ENCODE peak calls at places on chromosomes 7 and 10, in four cellular contexts. M is H1, I is K562, S is GM12878. V is an unnamed sample.

GRCh38 chr10:84291389-84291788 is 37.0 kb upstream of the CCSER2 start:
- DNase-seq in M (no peak), I (peak), S (no peak), V (no peak)

GRCh38 chr7:123023126-123023525 is 27.6 kb upstream of the TAS2R16 start:
- DNase-seq in M (no peak), I (no peak), S (no peak), V (no peak)

GRCh38 chr7:110839866-110840265 is 251.1 kb upstream of the LRRN3 start:
- DNase-seq in M (no peak), I (peak), S (no peak), V (no peak)

GRCh38 chr7:17651926-17652385 is 288.3 kb downstream of the SNX13 start:
- DNase-seq in M (no peak), I (no peak), S (no peak), V (no peak)

GRCh38 chr7:76011437-76011836 is 17.0 kb upstream of the TMEM120A start:
- DNase-seq in M (no peak), I (no peak), S (no peak), V (no peak)

GRCh38 chr7:51658684-51659083 is 342.1 kb upstream of the COBL start:
- DNase-seq in M (no peak), I (no peak), S (no peak), V (no peak)

GRCh38 chr7:127588697-127589482 is 679 bp downstream of the ARF5 start:
- DNase-seq in M (peak), I (peak), S (no peak), V (peak)

GRCh38 chr10:105837951-105838350 is 1196.9 kb downstream of the SORCS3 start:
- DNase-seq in M (no peak), I (no peak), S (peak), V (no peak)

GRCh38 chr7:39589323-39590111 is 23.3 kb downstream of the YAE1 start:
- DNase-seq in M (no peak), I (peak), S (peak), V (peak)

GRCh38 chr10:72309290-72310240 is 35.8 kb downstream of the DDIT4 start:
- DNase-seq in M (no peak), I (no peak), S (no peak), V (no peak)

GRCh38 chr7:24216576-24217116 is 67.3 kb upstream of the NPY start:
- DNase-seq in M (no peak), I (no peak), S (no peak), V (no peak)

GRCh38 chr7:20331231-20331880 is 656 bp downstream of the ITGB8 start:
- DNase-seq in M (no peak), I (no peak), S (no peak), V (no peak)

GRCh38 chr10:112435013-112435619 is 11.6 kb downstream of the ZDHHC6 start:
- DNase-seq in M (no peak), I (peak), S (no peak), V (peak)

GRCh38 chr10:70461397-70462348 is 16.9 kb upstream of the PALD1 start:
- DNase-seq in M (no peak), I (peak), S (no peak), V (peak)

GRCh38 chr7:73809454-73810090 is 21.2 kb upstream of the CLDN4 start:
- DNase-seq in M (no peak), I (no peak), S (no peak), V (peak)

GRCh38 chr7:29099896-29100847 is 46.2 kb downstream of the CPVL start:
- DNase-seq in M (no peak), I (no peak), S (no peak), V (no peak)

GRCh38 chr7:45000096-45001032 is at the start of gene CCM2:
- DNase-seq in M (no peak), I (peak), S (no peak), V (no peak)

GRCh38 chr7:130878785-130879184 is 144.8 kb upstream of the KLF14 start:
- DNase-seq in M (no peak), I (no peak), S (no peak), V (no peak)

GRCh38 chr7:130877236-130877635 is 143.2 kb upstream of the KLF14 start:
- DNase-seq in M (no peak), I (no peak), S (no peak), V (no peak)

GRCh38 chr7:130875901-130876300 is 141.9 kb upstream of the KLF14 start:
- DNase-seq in M (no peak), I (no peak), S (no peak), V (no peak)

GRCh38 chr7:130879191-130879590 is 145.2 kb upstream of the KLF14 start:
- DNase-seq in M (no peak), I (no peak), S (no peak), V (no peak)

DNA sequence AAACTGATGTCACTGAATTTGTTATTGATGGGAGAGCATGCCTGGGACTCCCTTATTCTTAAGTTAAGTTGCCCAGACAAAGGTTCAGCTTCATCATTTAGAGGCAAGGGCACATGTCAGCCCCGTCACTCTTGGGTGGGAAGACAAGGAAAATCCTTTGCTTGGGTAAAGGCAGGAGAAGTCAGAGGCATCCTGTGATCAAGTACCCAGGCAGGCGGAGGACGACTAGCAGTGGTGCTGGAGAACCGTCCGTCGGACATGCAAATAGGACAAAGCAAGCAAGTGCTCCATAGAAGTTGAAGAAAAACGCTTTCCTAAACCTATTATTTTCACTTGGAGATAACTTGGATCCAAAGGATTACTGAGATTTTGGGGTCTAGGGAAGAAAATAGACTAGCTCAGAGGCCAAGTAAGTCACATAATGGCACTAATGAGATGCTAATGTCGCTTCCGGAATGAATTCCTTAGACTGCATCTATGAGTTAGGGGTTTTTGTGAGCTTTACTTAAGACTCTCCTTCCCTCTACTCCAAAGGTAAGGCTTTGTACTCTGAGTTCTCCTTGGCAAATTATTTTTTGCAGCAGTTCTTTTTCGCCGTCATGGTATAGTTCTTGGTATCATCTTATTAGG is 143.8 kb upstream of the KLF14 start:
- DNase-seq in M (no peak), I (no peak), S (no peak), V (no peak)
- TF ChIP-seq EGR1 in M (no peak), I (no peak), S (no peak), V (no peak)

GRCh38 chr10:128853537-128853936 is 613.5 kb upstream of the MGMT start:
- DNase-seq in M (peak), I (no peak), S (no peak), V (no peak)

GRCh38 chr10:128852449-128852848 is 614.6 kb upstream of the MGMT start:
- DNase-seq in M (peak), I (no peak), S (no peak), V (no peak)

GRCh38 chr10:128854965-128855364 is 612.1 kb upstream of the MGMT start:
- DNase-seq in M (peak), I (no peak), S (no peak), V (no peak)

GRCh38 chr10:128852902-128853301 is 614.1 kb upstream of the MGMT start:
- DNase-seq in M (peak), I (no peak), S (no peak), V (no peak)

GRCh38 chr10:128855656-128856428 is 611.2 kb upstream of the MGMT start:
- DNase-seq in M (peak), I (no peak), S (no peak), V (no peak)
- TF ChIP-seq SP1 in M (no peak), I (no peak), S (no peak), V (no peak)

GRCh38 chr10:101140950-101141621 is 10.0 kb downstream of the TLX1 start:
- DNase-seq in M (no peak), I (no peak), S (no peak), V (no peak)

GRCh38 chr10:101141622-101142532 is 10.8 kb downstream of the TLX1 start:
- DNase-seq in M (peak), I (peak), S (peak), V (peak)

GRCh38 chr10:101138788-101139420 is 7.8 kb downstream of the TLX1 start:
- DNase-seq in M (no peak), I (no peak), S (no peak), V (no peak)

GRCh38 chr10:101139421-101139911 is 8.4 kb downstream of the TLX1 start:
- DNase-seq in M (peak), I (peak), S (no peak), V (no peak)

GRCh38 chr10:101140084-101140949 is 9.2 kb downstream of the TLX1 start:
- DNase-seq in M (no peak), I (no peak), S (no peak), V (no peak)
- TF ChIP-seq POLR2AphosphoS5 in M (no peak), I (no peak), S (no peak), V (no peak)

GRCh38 chr10:50648089-50648934 is 24.6 kb upstream of the SGMS1 start:
- DNase-seq in M (no peak), I (no peak), S (peak), V (no peak)
- TF ChIP-seq EGR1 in M (no peak), I (no peak), S (no peak), V (no peak)

GRCh38 chr7:33794959-33795358 is 110.4 kb upstream of the BMPER start:
- DNase-seq in M (no peak), I (no peak), S (no peak), V (no peak)

GRCh38 chr7:33792547-33793105 is 112.7 kb upstream of the BMPER start:
- DNase-seq in M (no peak), I (no peak), S (no peak), V (no peak)

GRCh38 chr7:33792041-33792440 is 113.3 kb upstream of the BMPER start:
- DNase-seq in M (no peak), I (no peak), S (no peak), V (no peak)

GRCh38 chr7:33794419-33794818 is 110.9 kb upstream of the BMPER start:
- DNase-seq in M (no peak), I (no peak), S (no peak), V (no peak)

GRCh38 chr7:33793616-33794015 is 111.7 kb upstream of the BMPER start:
- DNase-seq in M (no peak), I (no peak), S (no peak), V (no peak)
- TF ChIP-seq SP1 in M (no peak), I (no peak), S (no peak), V (no peak)

GRCh38 chr7:100575206-100575631 is 1.5 kb upstream of the SAP25 start:
- DNase-seq in M (no peak), I (peak), S (no peak), V (no peak)
- TF ChIP-seq POLR2AphosphoS5 in M (no peak), I (no peak), S (no peak), V (no peak)

GRCh38 chr7:101486056-101486763 is 123.5 kb downstream of the COL26A1 start:
- DNase-seq in M (peak), I (no peak), S (no peak), V (no peak)
- TF ChIP-seq EGR1 in M (no peak), I (no peak), S (no peak), V (no peak)